ENCODE peak calls at places on chromosomes 6 and 20, in eight cellular contexts. One of them, this sample, is unnamed.

GRCh38 chr20:45368221-45368980 is 5.4 kb downstream of the SYS1 start:
- DNase-seq in ELR: no peak
- DNase-seq in T1000: no peak
- DNase-seq in activated T-helper 9 cell treated with anti-CD3 and anti-CD28 coated beads, Interleukin-2, amount 50 U/mL, for 16 hours: no peak
- DNase-seq in GM03348: no peak
- DNase-seq in dorsolateral prefrontal cortex: no peak
- DNase-seq in NCI-H510A: no peak
- DNase-seq in RWPE1: no peak
- DNase-seq in this sample: no peak

GRCh38 chr6:16737926-16738325 is 23.3 kb downstream of the ATXN1 start:
- DNase-seq in ELR: no peak
- DNase-seq in T1000: no peak
- DNase-seq in activated T-helper 9 cell treated with anti-CD3 and anti-CD28 coated beads, Interleukin-2, amount 50 U/mL, for 16 hours: no peak
- DNase-seq in GM03348: no peak
- DNase-seq in dorsolateral prefrontal cortex: no peak
- DNase-seq in NCI-H510A: no peak
- DNase-seq in RWPE1: no peak
- DNase-seq in this sample: no peak

GRCh38 chr6:31143148-31143547 is 4.3 kb upstream of the PSORS1C2 start:
- DNase-seq in ELR: peak
- DNase-seq in T1000: peak
- DNase-seq in activated T-helper 9 cell treated with anti-CD3 and anti-CD28 coated beads, Interleukin-2, amount 50 U/mL, for 16 hours: no peak
- DNase-seq in GM03348: peak
- DNase-seq in dorsolateral prefrontal cortex: no peak
- DNase-seq in NCI-H510A: no peak
- DNase-seq in RWPE1: no peak
- DNase-seq in this sample: peak

GRCh38 chr20:3090565-3090964 is 6.0 kb upstream of the AVP start:
- DNase-seq in ELR: no peak
- DNase-seq in T1000: no peak
- DNase-seq in activated T-helper 9 cell treated with anti-CD3 and anti-CD28 coated beads, Interleukin-2, amount 50 U/mL, for 16 hours: no peak
- DNase-seq in GM03348: no peak
- DNase-seq in dorsolateral prefrontal cortex: no peak
- DNase-seq in NCI-H510A: no peak
- DNase-seq in RWPE1: no peak
- DNase-seq in this sample: no peak

GRCh38 chr20:47985092-47985850 is 200.0 kb upstream of the SULF2 start:
- DNase-seq in ELR: peak
- DNase-seq in T1000: no peak
- DNase-seq in activated T-helper 9 cell treated with anti-CD3 and anti-CD28 coated beads, Interleukin-2, amount 50 U/mL, for 16 hours: no peak
- DNase-seq in GM03348: peak
- DNase-seq in dorsolateral prefrontal cortex: no peak
- DNase-seq in NCI-H510A: no peak
- DNase-seq in RWPE1: peak
- DNase-seq in this sample: no peak

GRCh38 chr6:46940433-46941226 is 18.9 kb upstream of the ADGRF5 start:
- DNase-seq in ELR: no peak
- DNase-seq in T1000: no peak
- DNase-seq in activated T-helper 9 cell treated with anti-CD3 and anti-CD28 coated beads, Interleukin-2, amount 50 U/mL, for 16 hours: no peak
- DNase-seq in GM03348: no peak
- DNase-seq in dorsolateral prefrontal cortex: no peak
- DNase-seq in NCI-H510A: peak
- DNase-seq in RWPE1: no peak
- DNase-seq in this sample: no peak

GRCh38 chr6:105896052-105896820 is 189.9 kb upstream of the PRDM1 start:
- DNase-seq in ELR: no peak
- DNase-seq in T1000: no peak
- DNase-seq in activated T-helper 9 cell treated with anti-CD3 and anti-CD28 coated beads, Interleukin-2, amount 50 U/mL, for 16 hours: no peak
- DNase-seq in GM03348: no peak
- DNase-seq in dorsolateral prefrontal cortex: no peak
- DNase-seq in NCI-H510A: no peak
- DNase-seq in RWPE1: no peak
- DNase-seq in this sample: no peak

GRCh38 chr6:103874575-103874974 is 985.1 kb downstream of the HACE1 start:
- DNase-seq in ELR: no peak
- DNase-seq in T1000: no peak
- DNase-seq in activated T-helper 9 cell treated with anti-CD3 and anti-CD28 coated beads, Interleukin-2, amount 50 U/mL, for 16 hours: no peak
- DNase-seq in GM03348: no peak
- DNase-seq in dorsolateral prefrontal cortex: no peak
- DNase-seq in NCI-H510A: no peak
- DNase-seq in RWPE1: no peak
- DNase-seq in this sample: no peak

GRCh38 chr6:121143476-121143875 is 190.8 kb downstream of the TBC1D32 start:
- DNase-seq in ELR: peak
- DNase-seq in T1000: no peak
- DNase-seq in activated T-helper 9 cell treated with anti-CD3 and anti-CD28 coated beads, Interleukin-2, amount 50 U/mL, for 16 hours: no peak
- DNase-seq in GM03348: peak
- DNase-seq in dorsolateral prefrontal cortex: no peak
- DNase-seq in NCI-H510A: no peak
- DNase-seq in RWPE1: peak
- DNase-seq in this sample: no peak

GRCh38 chr6:41548098-41548840 is 2.1 kb downstream of the FOXP4 start:
- DNase-seq in ELR: no peak
- DNase-seq in T1000: no peak
- DNase-seq in activated T-helper 9 cell treated with anti-CD3 and anti-CD28 coated beads, Interleukin-2, amount 50 U/mL, for 16 hours: peak
- DNase-seq in GM03348: no peak
- DNase-seq in dorsolateral prefrontal cortex: no peak
- DNase-seq in NCI-H510A: no peak
- DNase-seq in RWPE1: no peak
- DNase-seq in this sample: no peak

GRCh38 chr6:166507809-166508373 is 78.6 kb downstream of the RAMACL start:
- DNase-seq in ELR: no peak
- DNase-seq in T1000: no peak
- DNase-seq in activated T-helper 9 cell treated with anti-CD3 and anti-CD28 coated beads, Interleukin-2, amount 50 U/mL, for 16 hours: no peak
- DNase-seq in GM03348: no peak
- DNase-seq in dorsolateral prefrontal cortex: no peak
- DNase-seq in NCI-H510A: no peak
- DNase-seq in RWPE1: no peak
- DNase-seq in this sample: no peak

GRCh38 chr6:17583811-17584210 is 16.3 kb upstream of the FAM8A1 start:
- DNase-seq in ELR: peak
- DNase-seq in T1000: no peak
- DNase-seq in activated T-helper 9 cell treated with anti-CD3 and anti-CD28 coated beads, Interleukin-2, amount 50 U/mL, for 16 hours: no peak
- DNase-seq in GM03348: peak
- DNase-seq in dorsolateral prefrontal cortex: no peak
- DNase-seq in NCI-H510A: no peak
- DNase-seq in RWPE1: no peak
- DNase-seq in this sample: no peak

GRCh38 chr6:159701413-159701999 is 8.5 kb upstream of the SOD2 start:
- DNase-seq in ELR: peak
- DNase-seq in T1000: no peak
- DNase-seq in activated T-helper 9 cell treated with anti-CD3 and anti-CD28 coated beads, Interleukin-2, amount 50 U/mL, for 16 hours: no peak
- DNase-seq in GM03348: peak
- DNase-seq in dorsolateral prefrontal cortex: no peak
- DNase-seq in NCI-H510A: no peak
- DNase-seq in RWPE1: peak
- DNase-seq in this sample: peak

GRCh38 chr6:150025201-150025917 is at the start of gene RAET1L:
- DNase-seq in ELR: peak
- DNase-seq in T1000: peak
- DNase-seq in activated T-helper 9 cell treated with anti-CD3 and anti-CD28 coated beads, Interleukin-2, amount 50 U/mL, for 16 hours: no peak
- DNase-seq in GM03348: peak
- DNase-seq in dorsolateral prefrontal cortex: no peak
- DNase-seq in NCI-H510A: no peak
- DNase-seq in RWPE1: peak
- DNase-seq in this sample: peak

GRCh38 chr20:24914388-24915241 is 34.5 kb upstream of the CST7 start:
- DNase-seq in ELR: no peak
- DNase-seq in T1000: no peak
- DNase-seq in activated T-helper 9 cell treated with anti-CD3 and anti-CD28 coated beads, Interleukin-2, amount 50 U/mL, for 16 hours: no peak
- DNase-seq in GM03348: no peak
- DNase-seq in dorsolateral prefrontal cortex: no peak
- DNase-seq in NCI-H510A: no peak
- DNase-seq in RWPE1: no peak
- DNase-seq in this sample: no peak

GRCh38 chr20:6866741-6867140 is 99.3 kb downstream of the BMP2 start:
- DNase-seq in ELR: no peak
- DNase-seq in T1000: no peak
- DNase-seq in activated T-helper 9 cell treated with anti-CD3 and anti-CD28 coated beads, Interleukin-2, amount 50 U/mL, for 16 hours: no peak
- DNase-seq in GM03348: no peak
- DNase-seq in dorsolateral prefrontal cortex: no peak
- DNase-seq in NCI-H510A: no peak
- DNase-seq in RWPE1: no peak
- DNase-seq in this sample: no peak

GRCh38 chr6:1767481-1768246 is 157.9 kb downstream of the FOXC1 start:
- DNase-seq in ELR: peak
- DNase-seq in T1000: no peak
- DNase-seq in activated T-helper 9 cell treated with anti-CD3 and anti-CD28 coated beads, Interleukin-2, amount 50 U/mL, for 16 hours: no peak
- DNase-seq in GM03348: peak
- DNase-seq in dorsolateral prefrontal cortex: no peak
- DNase-seq in NCI-H510A: no peak
- DNase-seq in RWPE1: no peak
- DNase-seq in this sample: peak

GRCh38 chr6:23174781-23175361 is 605.5 kb downstream of the HDGFL1 start:
- DNase-seq in ELR: peak
- DNase-seq in T1000: peak
- DNase-seq in activated T-helper 9 cell treated with anti-CD3 and anti-CD28 coated beads, Interleukin-2, amount 50 U/mL, for 16 hours: no peak
- DNase-seq in GM03348: peak
- DNase-seq in dorsolateral prefrontal cortex: no peak
- DNase-seq in NCI-H510A: no peak
- DNase-seq in RWPE1: peak
- DNase-seq in this sample: peak

GRCh38 chr20:49916146-49917002 is 1.0 kb upstream of the SPATA2 start:
- DNase-seq in ELR: peak
- DNase-seq in T1000: no peak
- DNase-seq in activated T-helper 9 cell treated with anti-CD3 and anti-CD28 coated beads, Interleukin-2, amount 50 U/mL, for 16 hours: no peak
- DNase-seq in GM03348: no peak
- DNase-seq in dorsolateral prefrontal cortex: no peak
- DNase-seq in NCI-H510A: no peak
- DNase-seq in RWPE1: peak
- DNase-seq in this sample: no peak

GRCh38 chr6:9540534-9541126 is 874.2 kb downstream of the TFAP2A start:
- DNase-seq in ELR: peak
- DNase-seq in T1000: no peak
- DNase-seq in activated T-helper 9 cell treated with anti-CD3 and anti-CD28 coated beads, Interleukin-2, amount 50 U/mL, for 16 hours: no peak
- DNase-seq in GM03348: peak
- DNase-seq in dorsolateral prefrontal cortex: no peak
- DNase-seq in NCI-H510A: no peak
- DNase-seq in RWPE1: peak
- DNase-seq in this sample: peak

GRCh38 chr6:42086046-42086664 is 35.8 kb downstream of the TAF8 start:
- DNase-seq in ELR: peak
- DNase-seq in T1000: no peak
- DNase-seq in activated T-helper 9 cell treated with anti-CD3 and anti-CD28 coated beads, Interleukin-2, amount 50 U/mL, for 16 hours: no peak
- DNase-seq in GM03348: no peak
- DNase-seq in dorsolateral prefrontal cortex: no peak
- DNase-seq in NCI-H510A: no peak
- DNase-seq in RWPE1: no peak
- DNase-seq in this sample: no peak

GRCh38 chr20:46832555-46832954 is 62.1 kb upstream of the EYA2 start:
- DNase-seq in ELR: no peak
- DNase-seq in T1000: no peak
- DNase-seq in activated T-helper 9 cell treated with anti-CD3 and anti-CD28 coated beads, Interleukin-2, amount 50 U/mL, for 16 hours: no peak
- DNase-seq in GM03348: no peak
- DNase-seq in dorsolateral prefrontal cortex: no peak
- DNase-seq in NCI-H510A: no peak
- DNase-seq in RWPE1: no peak
- DNase-seq in this sample: no peak